ENCODE peak calls at places on chromosomes 4 and X, in six cellular contexts. B is endothelial cell, C is body of pancreas, N is psoas muscle, V is ascending aorta, D is OCI-LY7. J is an unnamed sample.

GRCh38 chr4:156419080-156419638 is 465.5 kb upstream of the CTSO start:
- DNase-seq in B (no peak), C (no peak), N (no peak), V (no peak), D (no peak), J (no peak)

GRCh38 chrX:97070346-97070745 is 186.6 kb downstream of the RPA4 start:
- DNase-seq in B (no peak), C (no peak), N (no peak), V (no peak), D (no peak), J (no peak)

GRCh38 chr4:7155611-7156071 is 36.7 kb upstream of the SORCS2 start:
- DNase-seq in B (no peak), C (no peak), N (peak; percentile 60), V (no peak), D (no peak), J (no peak)

GRCh38 chr4:5956285-5957021 is 61.8 kb downstream of the C4orf50 start:
- DNase-seq in B (no peak), C (peak; percentile 88), N (peak; percentile 63), V (no peak), D (no peak), J (no peak)

GRCh38 chr4:2843023-2843908 is at the start of gene ADD1:
- DNase-seq in B (peak; percentile 99), C (peak; percentile 92), N (peak; percentile 95), V (peak; percentile 67), D (peak; percentile 91), J (peak; percentile 93)

GRCh38 chr4:111755571-111755970 is 389.7 kb upstream of the FAM241A start:
- DNase-seq in B (no peak), C (no peak), N (no peak), V (no peak), D (no peak), J (no peak)

GRCh38 chr4:54371211-54371610 is 142.1 kb downstream of the PDGFRA start:
- DNase-seq in B (no peak), C (no peak), N (no peak), V (no peak), D (no peak), J (no peak)

GRCh38 chr4:122480023-122480422 is 23.5 kb upstream of the IL2 start:
- DNase-seq in B (no peak), C (no peak), N (no peak), V (no peak), D (no peak), J (no peak)

GRCh38 chr4:47221721-47222120 is 190.4 kb downstream of the GABRB1 start:
- DNase-seq in B (no peak), C (no peak), N (no peak), V (no peak), D (no peak), J (no peak)

GRCh38 chr4:7172946-7173345 is 19.4 kb upstream of the SORCS2 start:
- DNase-seq in B (no peak), C (no peak), N (peak; percentile 40), V (no peak), D (no peak), J (no peak)

GRCh38 chrX:10769696-10770619 is 149.6 kb upstream of the MID1 start:
- DNase-seq in B (no peak), C (no peak), N (no peak), V (no peak), D (no peak), J (peak; percentile 3)

GRCh38 chr4:69167300-69167699 is 47.2 kb downstream of the UGT2B11 start:
- DNase-seq in B (no peak), C (no peak), N (no peak), V (no peak), D (no peak), J (no peak)

GRCh38 chr4:24195976-24196736 is 306.3 kb upstream of the PPARGC1A start:
- DNase-seq in B (no peak), C (no peak), N (no peak), V (no peak), D (no peak), J (no peak)
- TF ChIP-seq CTCF in B (no peak), C (no peak), N (no peak), V (no peak), D (no peak), J (no peak)

GRCh38 chr4:92050875-92051274 is 252.9 kb upstream of the GRID2 start:
- DNase-seq in B (no peak), C (no peak), N (no peak), V (no peak), D (no peak), J (no peak)

GRCh38 chr4:92045718-92046117 is 258.0 kb upstream of the GRID2 start:
- DNase-seq in B (no peak), C (no peak), N (no peak), V (no peak), D (no peak), J (no peak)

GRCh38 chr4:92047209-92047877 is 256.4 kb upstream of the GRID2 start:
- DNase-seq in B (no peak), C (peak; percentile 11), N (no peak), V (no peak), D (no peak), J (no peak)
- TF ChIP-seq CTCF in B (no peak), C (no peak), N (no peak), V (no peak), D (no peak), J (no peak)

GRCh38 chr4:168553714-168554370 is 57.0 kb downstream of the PALLD start:
- DNase-seq in B (no peak), C (no peak), N (no peak), V (no peak), D (no peak), J (no peak)

GRCh38 chr4:168551211-168551610 is 54.4 kb downstream of the PALLD start:
- DNase-seq in B (no peak), C (no peak), N (no peak), V (no peak), D (no peak), J (no peak)

GRCh38 chr4:168549145-168549544 is 52.3 kb downstream of the PALLD start:
- DNase-seq in B (no peak), C (no peak), N (no peak), V (no peak), D (no peak), J (no peak)

GRCh38 chr4:168551945-168552695 is 55.3 kb downstream of the PALLD start:
- DNase-seq in B (no peak), C (no peak), N (no peak), V (no peak), D (no peak), J (no peak)

DNA sequence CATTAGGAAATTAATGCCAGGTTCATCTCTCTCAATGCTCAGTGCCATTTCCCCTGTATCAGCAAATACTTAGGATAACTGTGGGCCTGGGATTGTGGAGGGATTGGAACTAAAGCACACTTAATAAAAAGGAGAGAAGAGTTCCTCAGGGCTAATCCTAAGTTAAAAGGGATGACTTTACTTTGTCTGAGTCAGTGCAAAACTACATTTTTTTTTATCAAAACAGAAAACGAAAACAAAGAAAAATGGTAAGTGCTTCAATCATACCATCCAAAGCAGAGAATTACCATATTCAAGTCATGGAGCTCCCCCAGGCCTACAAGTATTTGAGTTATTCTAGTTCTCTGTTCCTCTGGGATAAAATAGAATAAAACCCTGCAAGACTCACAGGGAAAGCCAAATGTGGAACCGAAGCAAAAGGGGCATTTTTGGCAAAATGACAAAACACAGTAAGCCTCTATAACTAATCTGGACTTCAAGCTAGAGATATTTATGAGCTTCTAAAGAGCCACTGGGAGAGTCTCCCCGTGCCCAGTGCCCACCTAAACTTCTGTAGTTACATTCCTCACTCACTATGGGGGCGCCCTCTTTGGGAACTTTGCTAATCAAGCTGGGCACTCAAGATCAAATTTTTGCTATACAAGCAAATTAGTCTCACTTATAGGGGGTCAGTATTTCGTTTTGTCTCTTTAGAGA is 53.4 kb downstream of the PALLD start:
- DNase-seq in B (no peak), C (no peak), N (no peak), V (no peak), D (no peak), J (no peak)
- TF ChIP-seq CTCF in B (no peak), C (no peak), N (no peak), V (no peak), D (no peak), J (no peak)

DNA sequence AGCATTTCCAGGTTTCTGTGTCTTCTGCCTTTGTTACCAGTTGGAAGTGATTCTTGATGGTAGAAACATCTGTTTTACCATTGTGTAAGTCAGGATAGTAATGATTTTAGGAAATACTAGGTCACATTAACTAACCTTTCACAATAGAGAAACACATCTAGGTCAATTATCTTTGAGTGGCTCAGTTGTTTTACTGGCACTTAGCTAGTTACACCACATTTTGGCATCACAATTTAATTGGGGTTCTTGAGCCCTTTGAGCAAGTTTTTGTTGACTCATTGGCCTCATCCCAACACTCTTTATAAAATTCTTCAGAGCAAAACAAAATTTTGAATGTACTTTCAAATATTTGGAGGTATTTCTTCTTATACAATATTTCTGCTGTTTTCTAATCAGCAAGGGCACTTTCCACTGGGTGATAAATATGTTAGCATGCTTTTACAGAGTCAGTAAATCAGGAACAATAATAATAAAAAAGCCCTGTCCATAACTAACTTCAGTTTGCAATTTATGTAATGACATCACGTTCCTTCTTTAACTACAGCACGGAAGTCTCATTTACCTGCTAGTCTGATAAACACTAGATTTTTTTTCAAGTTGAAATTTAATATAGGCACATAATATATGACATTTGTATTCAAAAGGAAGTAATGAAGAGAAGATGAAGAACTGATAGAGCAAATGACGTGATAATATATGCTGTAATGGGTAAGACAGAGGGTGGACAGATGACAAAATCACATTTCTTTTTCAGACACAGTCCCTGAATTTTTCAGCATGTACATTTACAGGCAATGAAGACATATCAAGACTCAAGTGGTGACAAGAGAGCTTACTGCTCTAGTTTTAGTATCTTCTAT is 64.9 kb upstream of the GK2 start:
- DNase-seq in B (no peak), C (no peak), N (no peak), V (no peak), D (no peak), J (no peak)
- TF ChIP-seq CTCF in B (no peak), C (no peak), N (no peak), V (no peak), D (no peak), J (no peak)

DNA sequence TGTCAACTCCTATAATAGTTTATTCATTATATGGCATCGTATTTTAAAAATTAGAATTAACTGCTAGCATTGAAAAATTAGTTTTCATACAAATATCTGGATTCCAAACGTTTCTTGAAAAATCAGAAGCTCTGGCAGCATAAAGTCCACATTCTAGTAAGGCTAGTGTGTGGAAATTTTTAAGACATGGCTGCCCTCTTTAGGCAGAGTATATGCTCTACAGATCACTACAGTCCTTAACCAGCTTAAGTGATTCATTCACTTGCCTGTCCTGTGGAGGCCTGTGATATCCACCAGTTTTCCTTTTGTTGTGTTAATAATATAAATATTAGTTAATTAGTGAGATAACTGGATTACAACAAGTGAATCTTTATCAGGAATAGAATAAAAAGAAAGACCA is 287.2 kb downstream of the OPHN1 start:
- DNase-seq in B (no peak), C (no peak), N (no peak), V (no peak), D (peak; percentile 2), J (peak; percentile 17)
- TF ChIP-seq CTCF in B (no peak), C (no peak), N (peak; percentile 35), V (no peak), D (no peak), J (peak; percentile 18)

GRCh38 chr4:108775921-108776320 is 13.1 kb upstream of the ETNPPL start:
- DNase-seq in B (no peak), C (no peak), N (no peak), V (no peak), D (no peak), J (no peak)
- TF ChIP-seq CTCF in B (no peak), C (no peak), N (no peak), V (no peak), D (no peak), J (no peak)

J was measured in Calu3.